ENCODE peak calls at places on chromosomes 1 and 21, in seven cellular contexts. V, B, N, I, U, G and H are unnamed samples.

GRCh38 chr21:34344058-34344425 is 19.8 kb upstream of the KCNE2 start:
- DNase-seq in B (no peak), N (no peak), U (no peak), V (no peak), G (no peak), I (no peak), H (no peak)

GRCh38 chr1:199691540-199691939 is 336.0 kb upstream of the NR5A2 start:
- DNase-seq in B (peak; percentile 81), I (peak; percentile 90), G (no peak), V (no peak), N (no peak), U (no peak), H (no peak)

GRCh38 chr1:13699510-13699909 is 478 bp upstream of the PRDM2 start:
- DNase-seq in B (no peak), I (no peak), G (no peak), N (no peak), U (no peak), V (no peak), H (peak; percentile 48)

GRCh38 chr1:48470506-48470905 is 1.5 kb downstream of the SPATA6 start:
- DNase-seq in B (no peak), U (peak; percentile 42), I (no peak), G (peak; percentile 28), V (no peak), N (peak; percentile 38), H (no peak)

GRCh38 chr1:13828454-13829151 is 128.6 kb downstream of the PRDM2 start:
- DNase-seq in U (peak; percentile 93), B (no peak), V (peak; percentile 81), G (no peak), I (no peak), N (no peak), H (peak; percentile 83)

GRCh38 chr1:168422203-168422848 is 121.5 kb downstream of the XCL2 start:
- DNase-seq in I (no peak), V (no peak), G (no peak), U (no peak), N (no peak), B (no peak), H (no peak)

GRCh38 chr1:213284626-213285025 is 233.6 kb downstream of the RPS6KC1 start:
- DNase-seq in N (no peak), G (no peak), I (peak; percentile 18), V (no peak), B (no peak), U (no peak), H (no peak)

GRCh38 chr1:234875328-234875952 is 253.2 kb downstream of the TOMM20 start:
- DNase-seq in B (no peak), I (no peak), N (no peak), G (no peak), V (no peak), U (no peak), H (no peak)

GRCh38 chr1:36109041-36109679 is 15.9 kb downstream of the COL8A2 start:
- DNase-seq in V (no peak), G (no peak), I (peak; percentile 69), B (peak; percentile 66), N (no peak), U (no peak), H (no peak)

GRCh38 chr1:156497078-156497742 is 3.4 kb downstream of the MEF2D start:
- DNase-seq in B (no peak), G (no peak), V (no peak), U (peak; percentile 71), N (no peak), I (no peak), H (no peak)

GRCh38 chr1:76237201-76237600 is 162.7 kb downstream of the ST6GALNAC3 start:
- DNase-seq in B (no peak), I (no peak), V (no peak), G (no peak), N (no peak), U (no peak), H (no peak)

GRCh38 chr1:61184035-61184713 is 101.8 kb downstream of the NFIA start:
- DNase-seq in G (peak; percentile 92), V (no peak), I (no peak), B (peak; percentile 81), U (peak; percentile 86), N (peak; percentile 92), H (no peak)

GRCh38 chr1:36956570-36956969 is 77.7 kb downstream of the GRIK3 start:
- DNase-seq in I (no peak), N (no peak), B (no peak), U (no peak), V (no peak), G (no peak), H (no peak)

GRCh38 chr1:32327204-32327603 is 8.8 kb downstream of the MARCKSL1 start:
- DNase-seq in G (no peak), B (no peak), V (no peak), N (no peak), I (no peak), U (no peak), H (no peak)

GRCh38 chr1:65527211-65527610 is 106.7 kb downstream of the LEPR start:
- DNase-seq in N (no peak), I (peak; percentile 60), G (no peak), B (peak; percentile 73), V (no peak), U (no peak), H (no peak)

GRCh38 chr1:61125263-61125662 is 42.9 kb downstream of the NFIA start:
- DNase-seq in B (no peak), V (no peak), I (no peak), U (no peak), N (no peak), G (no peak), H (no peak)

GRCh38 chr1:91724644-91725043 is 161.3 kb downstream of the TGFBR3 start:
- DNase-seq in I (no peak), N (no peak), U (no peak), V (no peak), B (no peak), G (no peak), H (no peak)

GRCh38 chr1:15942661-15943514 is 33.0 kb downstream of the ZBTB17 start:
- DNase-seq in N (no peak), B (no peak), G (no peak), I (no peak), V (no peak), U (no peak), H (no peak)

GRCh38 chr1:98870959-98871903 is 133.4 kb downstream of the PLPPR5 start:
- DNase-seq in G (no peak), N (no peak), V (peak; percentile 90), B (no peak), I (no peak), U (peak; percentile 56), H (peak; percentile 70)

GRCh38 chr1:145988773-145989172 is 7.6 kb downstream of the TXNIP start:
- DNase-seq in I (no peak), U (no peak), N (peak; percentile 7), V (no peak), G (no peak), B (no peak), H (no peak)

GRCh38 chr1:244319283-244320132 is 132.2 kb downstream of the ADSS2 start:
- DNase-seq in U (no peak), I (peak; percentile 73), N (no peak), V (no peak), G (no peak), B (peak; percentile 32), H (peak; percentile 85)

GRCh38 chr1:109763646-109764415 is at the start of gene EPS8L3:
- DNase-seq in U (peak; percentile 97), V (no peak), B (no peak), G (peak; percentile 6), N (peak; percentile 12), I (no peak), H (no peak)

GRCh38 chr1:175390081-175390481 is 197.5 kb upstream of the KIAA0040 start:
- DNase-seq in I (no peak), N (no peak), B (no peak), U (no peak), G (no peak), V (peak; percentile 75), H (peak; percentile 60)

GRCh38 chr1:32249831-32250525 is 1.1 kb upstream of the LCK start:
- DNase-seq in G (peak; percentile 35), V (peak; percentile 97), I (no peak), N (peak; percentile 30), U (peak; percentile 69), B (no peak), H (peak; percentile 97)

GRCh38 chr1:44472614-44473262 is 67.7 kb downstream of the RNF220 start:
- DNase-seq in I (no peak), V (no peak), U (no peak), G (no peak), N (no peak), B (no peak), H (peak; percentile 12)

GRCh38 chr1:43425045-43425444 is 28.7 kb downstream of the HYI start:
- DNase-seq in N (no peak), B (no peak), V (no peak), G (no peak), U (no peak), I (no peak), H (no peak)
- H3K4me3 ChIP-seq in N (no peak overlapping the region), B (no peak overlapping the region), V (no peak overlapping the region), G (no peak overlapping the region), U (no peak overlapping the region), I (no peak overlapping the region), H (no peak overlapping the region)

GRCh38 chr1:59100975-59101374 is 195.9 kb upstream of the FGGY start:
- DNase-seq in I (no peak), U (no peak), B (no peak), V (no peak), G (no peak), N (no peak), H (no peak)
- TF ChIP-seq CTCF in I (no peak), U (no peak), B (no peak), V (no peak), G (no peak), N (no peak), H (no peak)

DNA sequence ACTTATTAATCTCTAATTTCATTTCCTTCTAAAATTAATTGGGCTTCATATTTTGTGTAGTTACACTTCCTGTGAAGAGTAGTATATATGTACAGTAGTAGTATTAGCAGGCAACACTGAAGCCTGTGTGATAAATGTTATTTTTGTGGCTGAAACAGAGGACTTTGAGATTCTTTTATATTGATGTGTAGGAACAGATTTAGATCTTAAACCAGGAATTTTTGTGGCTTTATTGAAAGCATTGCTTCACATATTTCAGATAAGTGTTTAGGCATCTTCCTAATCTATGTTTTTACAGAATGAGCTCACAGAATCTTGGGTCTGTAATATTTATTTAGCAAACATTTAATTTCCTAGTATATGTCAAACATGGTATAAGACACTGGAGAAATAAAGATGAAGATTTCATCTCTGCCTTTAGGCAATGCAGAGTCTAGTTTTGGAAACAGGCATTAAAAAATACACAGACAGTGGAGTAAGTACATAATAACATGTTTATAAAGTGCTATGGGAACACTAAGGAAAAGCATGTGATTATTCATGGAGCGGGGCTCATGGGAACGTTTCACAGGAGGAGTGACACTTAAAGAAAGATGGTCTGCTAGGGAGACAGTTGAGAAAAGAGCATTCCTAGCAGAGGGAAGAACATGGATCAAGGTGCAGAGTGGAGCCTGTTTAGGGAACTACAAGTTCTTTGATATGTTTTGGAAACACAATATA is 52.7 kb downstream of the MIGA1 start:
- DNase-seq in B (no peak), V (no peak), I (no peak), G (no peak), U (no peak), N (no peak), H (no peak)
- H3K4me3 ChIP-seq in B (no peak overlapping the region), V (no peak overlapping the region), I (no peak overlapping the region), G (no peak overlapping the region), U (no peak overlapping the region), N (no peak overlapping the region), H (no peak overlapping the region)

GRCh38 chr1:245901565-245901964 is 605.5 kb downstream of the SMYD3 start:
- DNase-seq in U (no peak), N (no peak), B (no peak), I (no peak), G (no peak), V (no peak), H (no peak)
- TF ChIP-seq CTCF in U (no peak), N (no peak), B (no peak), I (no peak), G (no peak), V (no peak), H (no peak)

GRCh38 chr1:204331275-204331674 is 28.5 kb downstream of the PLEKHA6 start:
- DNase-seq in V (no peak), I (no peak), U (peak; percentile 89), N (no peak), G (no peak), B (no peak), H (no peak)
- H3K4me3 ChIP-seq in V (no peak overlapping the region), I (no peak overlapping the region), U (peak overlapping the region; percentile 40), N (no peak overlapping the region), G (no peak overlapping the region), B (no peak overlapping the region), H (no peak overlapping the region)